ENCODE peak calls at places on chromosomes 4 and X, in six cellular contexts. Z is amniotic epithelial cell; F is activated CD4-positive, alpha-beta T cell treated with anti-CD3 and anti-CD28 coated beads, Interleukin-2, amount 10 ng/mL, durations not matched to agents 7 days and 5 days; Y is osteoblast; X is GM12865; S is H4. D is an unnamed sample.
A peak's percentile ranks its signal among the peaks of the same experiment; 100 is the strongest.

GRCh38 chr4:85391011-85391410 is 83.9 kb upstream of the ARHGAP24 start:
- DNase-seq in F (no peak), Y (no peak), X (no peak), Z (no peak), S (no peak), D (no peak)

GRCh38 chrX:31223817-31224216 is 152.0 kb upstream of the FTHL17 start:
- DNase-seq in F (no peak), Y (no peak), Z (peak; percentile 77), X (peak; percentile 54), S (peak; percentile 53), D (no peak)

GRCh38 chr4:158610790-158611189 is 60.9 kb downstream of the C4orf46 start:
- DNase-seq in Z (no peak), S (no peak), Y (no peak), F (no peak), X (peak; percentile 16), D (no peak)

GRCh38 chr4:22482250-22483127 is 33.4 kb downstream of the ADGRA3 start:
- DNase-seq in X (no peak), Z (no peak), F (no peak), S (no peak), Y (no peak), D (no peak)

GRCh38 chr4:35166437-35166836 is 1077.9 kb downstream of the ARAP2 start:
- DNase-seq in X (no peak), S (no peak), Z (peak; percentile 1), F (no peak), Y (no peak), D (no peak)

GRCh38 chrX:5051831-5052491 is 1176.7 kb downstream of the NLGN4X start:
- DNase-seq in Y (no peak), S (peak; percentile 87), Z (peak; percentile 55), F (no peak), X (no peak), D (no peak)

GRCh38 chr4:175905939-175906338 is 93.9 kb upstream of the GPM6A start:
- DNase-seq in Y (no peak), F (no peak), S (no peak), X (no peak), Z (peak; percentile 8), D (no peak)

GRCh38 chr4:174749091-174749490 is 80.0 kb downstream of the GLRA3 start:
- DNase-seq in S (peak; percentile 89), Z (peak; percentile 65), X (no peak), F (no peak), Y (no peak), D (no peak)

GRCh38 chr4:83356899-83357661 is 22.4 kb upstream of the HPSE start:
- DNase-seq in S (peak; percentile 84), F (no peak), Y (peak; percentile 63), X (peak; percentile 9), Z (peak; percentile 96), D (no peak)

GRCh38 chrX:40094041-40094899 is 3.5 kb downstream of the BCOR start:
- DNase-seq in F (peak; percentile 57), X (peak; percentile 23), Z (no peak), Y (peak; percentile 91), S (no peak), D (peak; percentile 69)

GRCh38 chrX:101550825-101551767 is 749 bp downstream of the ARMCX1 start:
- DNase-seq in F (no peak), Z (peak; percentile 12), X (no peak), S (peak; percentile 7), Y (peak; percentile 82), D (no peak)

GRCh38 chrX:154046262-154046771 is 26.6 kb upstream of the IRAK1 start:
- DNase-seq in Z (peak; percentile 83), Y (no peak), F (no peak), X (no peak), S (peak; percentile 56), D (no peak)

GRCh38 chr4:10605746-10606482 is 78.7 kb downstream of the CLNK start:
- DNase-seq in F (no peak), S (peak; percentile 47), X (no peak), Y (no peak), Z (peak; percentile 72), D (no peak)

GRCh38 chr4:150244600-150244999 is 166.4 kb downstream of the DCLK2 start:
- DNase-seq in X (no peak), Z (peak; percentile 34), F (no peak), S (peak; percentile 52), Y (peak; percentile 86), D (no peak)

GRCh38 chr4:98728433-98728832 is 70.0 kb upstream of the TSPAN5 start:
- DNase-seq in Y (peak; percentile 84), X (no peak), F (no peak), S (peak; percentile 53), Z (peak; percentile 87), D (no peak)

GRCh38 chr4:1293531-1293941 is 3.8 kb downstream of the MAEA start:
- DNase-seq in Z (no peak), F (no peak), S (no peak), Y (peak; percentile 71), X (peak; percentile 45), D (no peak)

GRCh38 chrX:39152106-39152649 is 350.9 kb downstream of the MID1IP1 start:
- DNase-seq in Z (no peak), S (no peak), Y (peak; percentile 32), F (peak; percentile 25), X (peak; percentile 40), D (peak; percentile 49)

GRCh38 chrX:123976671-123977316 is 15.3 kb downstream of the STAG2 start:
- DNase-seq in X (no peak), Y (peak; percentile 77), F (no peak), Z (peak; percentile 44), S (no peak), D (peak; percentile 23)

GRCh38 chr4:186015212-186015817 is 53.6 kb upstream of the TLR3 start:
- DNase-seq in Y (no peak), S (no peak), Z (no peak), F (no peak), X (no peak), D (no peak)

GRCh38 chr4:119031218-119031617 is 104.4 kb upstream of the MYOZ2 start:
- DNase-seq in Z (no peak), F (no peak), Y (no peak), X (no peak), S (no peak), D (no peak)

GRCh38 chrX:18995216-18995615 is 11.3 kb upstream of the PHKA2 start:
- DNase-seq in Z (peak; percentile 46), X (no peak), Y (peak; percentile 71), S (no peak), F (no peak), D (no peak)

GRCh38 chr4:129578336-129578735 is 482.4 kb downstream of the C4orf33 start:
- DNase-seq in Y (no peak), Z (no peak), S (no peak), X (no peak), F (no peak), D (no peak)

GRCh38 chr4:109699553-109700225 is 3.6 kb downstream of the CASP6 start:
- DNase-seq in X (no peak), S (no peak), F (no peak), Y (no peak), Z (no peak), D (no peak)

GRCh38 chr4:88971536-88971935 is 85.4 kb downstream of the FAM13A start:
- DNase-seq in S (no peak), Z (peak; percentile 74), Y (no peak), F (no peak), X (no peak), D (no peak)

GRCh38 chr4:19382993-19383392 is 868.7 kb upstream of the SLIT2 start:
- DNase-seq in X (no peak), F (no peak), Z (peak; percentile 15), Y (no peak), S (peak; percentile 15), D (no peak)

GRCh38 chr4:151325320-151326246 is at the start of gene SH3D19:
- DNase-seq in Y (peak; percentile 90), F (no peak), Z (peak; percentile 49), X (no peak), S (peak; percentile 74), D (no peak)

GRCh38 chrX:22063284-22063683 is 31.2 kb downstream of the PHEX start:
- DNase-seq in F (no peak), Z (no peak), Y (no peak), S (no peak), X (peak; percentile 76), D (peak; percentile 8)

D was measured in RPMI8226.